ENCODE peak calls at places on chromosomes 7 and 10, in six cellular contexts. W is prostate gland, O is upper lobe of left lung, K is HCT116, Q is H1, F is uterus. M is an unnamed sample.

GRCh38 chr10:78173360-78174020 is 139.8 kb downstream of the RPS24 start:
- DNase-seq in W (no peak), O (peak; percentile 51), K (no peak), Q (no peak), F (no peak), M (no peak)

GRCh38 chr7:127107601-127108007 is 145.1 kb downstream of the GRM8 start:
- DNase-seq in W (peak; percentile 38), O (peak; percentile 25), K (peak; percentile 33), Q (no peak), F (no peak), M (peak; percentile 78)

GRCh38 chr7:93231264-93231663 is 902 bp upstream of the VPS50 start:
- DNase-seq in W (no peak), O (no peak), K (no peak), Q (no peak), F (no peak), M (peak; percentile 49)

GRCh38 chr10:59395984-59396383 is 33.6 kb upstream of the FAM13C start:
- DNase-seq in W (no peak), O (no peak), K (no peak), Q (no peak), F (no peak), M (peak; percentile 5)

GRCh38 chr10:58016614-58017013 is 251.1 kb downstream of the IPMK start:
- DNase-seq in W (no peak), O (no peak), K (no peak), Q (peak; percentile 15), F (no peak), M (no peak)

GRCh38 chr10:44803820-44804219 is 107.3 kb upstream of the TMEM72 start:
- DNase-seq in W (no peak), O (no peak), K (no peak), Q (no peak), F (no peak), M (no peak)

GRCh38 chr7:30799206-30799975 is 28.2 kb downstream of the MINDY4 start:
- DNase-seq in W (no peak), O (no peak), K (no peak), Q (no peak), F (peak; percentile 61), M (no peak)

GRCh38 chr7:144391014-144391413 is 12.5 kb downstream of the NOBOX start:
- DNase-seq in W (no peak), O (no peak), K (no peak), Q (no peak), F (no peak), M (no peak)

GRCh38 chr7:100431286-100431735 is 1.7 kb downstream of the MEPCE start:
- DNase-seq in W (no peak), O (no peak), K (no peak), Q (no peak), F (no peak), M (no peak)

GRCh38 chr7:100433276-100433591 is 3.1 kb downstream of the PPP1R35 start:
- DNase-seq in W (no peak), O (no peak), K (no peak), Q (no peak), F (no peak), M (no peak)

GRCh38 chr7:100432053-100432452 is 2.4 kb downstream of the MEPCE start:
- DNase-seq in W (no peak), O (no peak), K (no peak), Q (no peak), F (no peak), M (no peak)

GRCh38 chr7:100433592-100434296 is 2.6 kb downstream of the PPP1R35 start:
- DNase-seq in W (no peak), O (no peak), K (no peak), Q (no peak), F (no peak), M (no peak)

DNA sequence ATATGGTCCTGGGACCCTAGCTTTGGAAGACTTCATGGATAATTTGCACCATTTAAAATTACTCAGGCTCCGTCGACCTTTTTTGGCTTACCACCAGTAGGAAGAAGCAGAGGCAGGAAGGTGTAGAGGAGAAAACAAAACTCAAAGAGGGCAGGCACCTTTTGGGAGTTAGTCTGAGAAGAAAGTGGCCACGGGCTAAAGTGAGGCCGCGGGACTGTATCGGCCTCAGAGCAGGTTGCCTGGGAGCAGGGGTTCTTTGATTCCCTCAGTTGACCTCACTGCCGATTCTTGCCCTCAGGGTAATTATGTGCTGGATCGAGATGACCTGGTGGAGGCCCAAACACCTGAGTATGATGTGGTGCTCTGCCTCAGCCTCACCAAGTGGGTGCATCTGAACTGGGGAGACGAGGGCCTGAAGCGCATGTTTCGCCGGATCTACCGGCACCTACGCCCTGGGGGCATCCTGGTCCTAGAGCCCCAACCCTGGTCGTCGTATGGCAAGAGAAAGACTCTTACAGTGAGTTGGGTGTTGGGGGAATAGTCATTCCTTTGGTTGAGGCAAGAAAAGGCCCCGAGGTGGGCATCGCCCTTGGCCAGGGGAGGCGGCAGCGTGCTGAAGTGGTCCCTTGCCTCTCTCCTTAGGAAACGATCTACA is 3.1 kb downstream of the MEPCE start:
- DNase-seq in W (no peak), O (no peak), K (no peak), Q (no peak), F (no peak), M (no peak)
- TF ChIP-seq POLR2A in W (no peak), O (no peak), K (no peak), Q (no peak), F (no peak), M (no peak)

DNA sequence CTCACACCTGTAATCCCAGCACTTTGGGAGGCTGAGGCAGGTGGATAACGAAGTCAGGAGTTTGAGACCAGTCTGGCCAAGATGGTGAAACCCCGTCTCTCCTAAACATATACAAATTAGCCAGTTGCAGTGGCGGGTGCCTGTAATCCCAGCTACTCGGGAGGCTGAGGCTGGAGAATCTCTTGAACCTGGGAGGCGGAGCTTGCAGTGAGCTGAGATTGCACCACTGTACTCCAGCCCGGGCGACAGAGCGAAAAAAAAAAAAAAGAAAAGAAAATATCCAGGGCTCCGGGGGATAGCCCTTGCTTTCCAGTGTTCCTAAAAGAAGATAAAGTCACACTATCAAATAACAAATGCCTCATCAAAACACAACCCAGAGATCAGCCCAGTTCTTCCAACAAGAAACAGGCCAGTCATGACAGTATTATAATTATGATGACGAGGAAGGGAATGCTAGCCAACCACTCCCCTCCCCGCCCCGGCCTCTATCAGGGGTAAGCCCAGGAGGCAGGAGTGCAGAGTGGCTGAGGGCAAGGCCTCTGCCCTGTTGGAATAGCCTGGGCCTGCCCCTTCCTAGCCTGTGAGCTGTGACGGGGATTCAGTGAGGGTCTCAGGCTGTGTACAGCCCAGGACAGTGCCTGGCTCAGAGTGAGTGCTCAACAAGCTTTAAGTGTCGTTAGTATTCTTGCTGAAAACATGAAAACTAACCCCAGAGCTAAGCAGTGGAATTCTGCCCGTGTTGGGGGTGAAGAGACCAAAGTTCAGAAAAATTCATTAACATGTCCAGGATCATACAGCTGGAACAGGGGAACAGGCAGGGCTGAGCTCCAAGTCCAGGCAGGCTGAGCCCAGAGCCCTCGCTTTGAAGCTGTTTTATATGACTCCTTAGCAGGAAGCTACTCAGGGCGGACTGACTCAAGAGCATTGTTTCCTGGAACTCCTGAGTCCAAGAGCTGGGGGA is 54.3 kb downstream of the FAM241B start:
- DNase-seq in W (peak; percentile 69), O (peak; percentile 77), K (no peak), Q (no peak), F (peak; percentile 61), M (peak; percentile 22)
- TF ChIP-seq POLR2A in W (no peak), O (no peak), K (no peak), Q (no peak), F (no peak), M (no peak)

DNA sequence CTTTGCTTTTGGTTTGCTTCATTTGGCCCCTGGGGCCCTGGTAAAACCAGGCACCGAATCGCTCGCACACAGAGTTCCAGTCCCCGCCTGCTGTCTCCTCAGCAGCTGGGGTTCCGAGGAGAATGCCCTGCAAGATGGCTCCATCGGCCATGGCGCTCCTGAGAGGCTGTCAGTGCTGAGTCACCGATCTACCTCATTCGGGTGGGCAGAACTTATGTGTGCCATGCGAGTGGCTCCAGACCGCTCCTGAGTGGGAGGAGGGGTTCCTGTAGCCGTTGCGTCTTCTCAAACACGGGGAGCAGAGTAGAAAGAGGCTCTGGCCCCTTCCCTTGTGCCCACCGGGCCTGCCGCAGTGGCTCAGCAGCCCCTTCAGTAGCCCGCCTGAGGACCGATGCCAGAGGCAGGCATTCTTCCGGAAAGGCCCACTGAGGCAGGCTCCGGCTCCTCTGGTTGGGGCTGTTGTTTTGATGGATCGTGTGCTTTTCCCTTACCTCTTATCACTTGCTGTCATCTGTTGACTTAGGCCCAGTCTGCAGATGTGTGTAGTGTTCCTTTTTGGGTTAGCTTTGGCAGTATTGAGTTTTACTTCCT is 923 bp downstream of the CHPF2 start:
- DNase-seq in W (peak; percentile 33), O (peak; percentile 81), K (no peak), Q (no peak), F (no peak), M (peak; percentile 91)
- TF ChIP-seq POLR2A in W (no peak), O (no peak), K (no peak), Q (no peak), F (no peak), M (peak; percentile 65)

GRCh38 chr7:106867641-106868351 is 2.7 kb downstream of the PIK3CG start:
- DNase-seq in W (no peak), O (no peak), K (no peak), Q (no peak), F (no peak), M (no peak)

GRCh38 chr7:106863216-106863997 is 1.7 kb upstream of the PIK3CG start:
- DNase-seq in W (no peak), O (no peak), K (no peak), Q (no peak), F (peak; percentile 17), M (no peak)

GRCh38 chr7:106864298-106865081 is 592 bp upstream of the PIK3CG start:
- DNase-seq in W (no peak), O (no peak), K (no peak), Q (no peak), F (no peak), M (no peak)

GRCh38 chr7:106866298-106867281 is 1.5 kb downstream of the PIK3CG start:
- DNase-seq in W (no peak), O (peak; percentile 49), K (no peak), Q (no peak), F (no peak), M (peak; percentile 23)

GRCh38 chr7:106865130-106866115 is at the start of gene PIK3CG:
- DNase-seq in W (no peak), O (no peak), K (no peak), Q (no peak), F (no peak), M (peak; percentile 41)
- TF ChIP-seq POLR2A in W (no peak), O (no peak), K (no peak), Q (no peak), F (no peak), M (peak; percentile 55)

GRCh38 chr10:91206427-91206826 is 14.0 kb upstream of the PCGF5 start:
- DNase-seq in W (no peak), O (no peak), K (no peak), Q (no peak), F (no peak), M (no peak)
- TF ChIP-seq POLR2A in W (no peak), O (no peak), K (no peak), Q (no peak), F (no peak), M (no peak)

DNA sequence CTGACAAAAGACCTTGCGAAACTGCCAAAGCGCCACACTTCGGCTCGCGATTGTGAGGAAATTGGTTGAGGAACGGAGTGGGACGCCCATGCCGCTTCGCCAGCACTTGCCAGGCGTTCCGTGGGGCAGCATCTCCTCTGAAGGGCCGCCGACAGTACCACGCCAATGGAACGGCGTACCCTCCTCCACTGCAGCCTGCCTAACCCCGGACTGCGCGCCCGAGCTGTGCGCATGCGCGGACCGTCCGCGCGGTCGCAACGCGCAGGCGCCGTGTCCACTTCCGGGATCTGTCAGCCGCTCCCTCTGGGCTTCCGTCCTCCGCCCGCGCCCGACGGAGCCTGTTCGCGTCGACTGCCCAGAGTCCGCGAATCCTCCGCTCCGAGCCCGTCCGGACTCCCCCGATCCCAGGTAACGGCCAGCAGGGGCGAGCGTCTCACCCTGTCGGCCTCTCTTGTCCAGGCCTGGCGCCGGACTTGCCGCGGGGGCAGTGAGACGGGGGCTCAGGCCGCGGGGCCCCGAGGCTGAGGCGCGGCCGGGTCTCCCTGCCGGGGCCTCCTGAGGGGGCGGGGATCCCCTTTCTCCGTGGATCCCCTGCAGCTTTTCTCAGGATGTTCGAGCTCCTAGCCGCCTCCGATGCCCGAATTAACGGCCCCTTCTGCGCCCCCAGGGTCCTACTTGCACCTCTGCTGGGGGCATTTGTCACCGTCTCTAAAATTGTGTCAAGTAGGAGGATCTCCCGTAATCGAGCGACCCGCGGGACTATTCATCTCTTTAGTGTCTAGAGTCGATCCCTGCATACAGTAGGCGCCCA is at the start of gene ARPC1A:
- DNase-seq in W (peak; percentile 81), O (peak; percentile 88), K (peak; percentile 80), Q (peak; percentile 90), F (peak; percentile 92), M (peak; percentile 97)
- TF ChIP-seq POLR2A in W (peak; percentile 84), O (peak; percentile 44), K (peak; percentile 95), Q (peak; percentile 92), F (peak; percentile 76), M (peak; percentile 96)